ENCODE peak calls at places on chromosomes 12 and 14, in six cellular contexts. D is NCI-H2081, K is heart right ventricle, U is H1, M is GM04504, C is globus pallidus. F is an unnamed sample.

GRCh38 chr12:66196806-66197205 is 7.8 kb downstream of the IRAK3 start:
- DNase-seq in D (no peak), U (no peak), M (no peak), K (no peak), C (no peak), F (no peak)

GRCh38 chr14:29601559-29602109 is 326.0 kb downstream of the PRKD1 start:
- DNase-seq in C (no peak), K (no peak), U (no peak), D (no peak), M (no peak), F (no peak)

GRCh38 chr12:28328967-28329366 is 138.7 kb downstream of the CCDC91 start:
- DNase-seq in M (no peak), K (no peak), U (no peak), D (no peak), C (no peak), F (no peak)

GRCh38 chr12:6084261-6084968 is 40.1 kb downstream of the VWF start:
- DNase-seq in M (no peak), K (no peak), D (no peak), C (peak), U (no peak), F (no peak)

GRCh38 chr12:106296179-106296877 is 6.2 kb upstream of the TCP11L2 start:
- DNase-seq in D (no peak), M (no peak), C (no peak), K (no peak), U (no peak), F (no peak)

GRCh38 chr14:104093366-104094055 is 8.0 kb downstream of the ASPG start:
- DNase-seq in D (no peak), C (no peak), U (no peak), M (no peak), K (no peak), F (no peak)

GRCh38 chr14:99401196-99401595 is 79.5 kb downstream of the SETD3 start:
- DNase-seq in M (no peak), U (no peak), C (peak), K (no peak), D (no peak), F (no peak)

GRCh38 chr12:115946867-115947695 is 330.4 kb downstream of the MED13L start:
- DNase-seq in K (no peak), C (no peak), D (no peak), U (no peak), M (no peak), F (no peak)

GRCh38 chr12:124422142-124422569 is 127.3 kb downstream of the RFLNA start:
- DNase-seq in K (no peak), M (no peak), U (no peak), C (no peak), D (peak), F (no peak)

GRCh38 chr12:122506393-122506938 is 5.7 kb upstream of the ZCCHC8 start:
- DNase-seq in D (no peak), K (no peak), C (no peak), M (no peak), U (no peak), F (no peak)

GRCh38 chr12:64990991-64991570 is 130.0 kb downstream of the WIF1 start:
- DNase-seq in C (peak), D (no peak), K (no peak), M (no peak), U (no peak), F (no peak)

GRCh38 chr12:95687937-95688336 is 102.6 kb downstream of the NTN4 start:
- DNase-seq in D (no peak), M (no peak), C (no peak), K (no peak), U (no peak), F (no peak)

GRCh38 chr14:80055226-80055625 is 156.1 kb downstream of the DIO2 start:
- DNase-seq in C (no peak), K (no peak), D (no peak), U (no peak), M (no peak), F (no peak)

GRCh38 chr12:68001486-68002466 is 12.5 kb downstream of the IFNG-AS1 start:
- DNase-seq in D (peak), C (no peak), M (no peak), U (no peak), K (no peak), F (no peak)

F was measured in progenitor cell of endocrine pancreas.